ENCODE peak calls at places on chromosomes 16 and 17, in seven cellular contexts. U is activated CD4-positive, alpha-beta T cell treated with anti-CD3 and anti-CD28 coated beads, Interleukin-2, amount 50 U/mL, for 1 hour; A is A549; B is HT1080; P is GM23338; T is choroid plexus epithelial cell; N is EH. D is an unnamed sample.

GRCh38 chr16:2493608-2494007 is 18.7 kb downstream of the TBC1D24 start:
- DNase-seq in U (no peak), A (no peak), B (no peak), P (no peak), T (no peak), N (no peak), D (no peak)

GRCh38 chr16:70740919-70741778 is 55.3 kb upstream of the MTSS2 start:
- DNase-seq in U (no peak), A (no peak), B (peak; percentile 85), P (no peak), T (peak; percentile 57), N (peak; percentile 96), D (no peak)

GRCh38 chr17:9148908-9149536 is 127.7 kb downstream of the NTN1 start:
- DNase-seq in U (no peak), A (no peak), B (no peak), P (no peak), T (no peak), N (no peak), D (no peak)

GRCh38 chr17:48647103-48647963 is 21.2 kb upstream of the HOXB9 start:
- DNase-seq in U (no peak), A (peak; percentile 71), B (peak; percentile 35), P (peak; percentile 80), T (peak; percentile 6), N (no peak), D (no peak)

GRCh38 chr16:65154321-65154720 is 32.5 kb upstream of the CDH11 start:
- DNase-seq in U (no peak), A (no peak), B (no peak), P (peak; percentile 76), T (no peak), N (peak; percentile 30), D (no peak)

GRCh38 chr16:3999890-4000325 is 116.3 kb downstream of the ADCY9 start:
- DNase-seq in U (no peak), A (no peak), B (no peak), P (no peak), T (peak; percentile 39), N (peak; percentile 7), D (no peak)

GRCh38 chr17:21294321-21295035 is 10.0 kb downstream of the MAP2K3 start:
- DNase-seq in U (no peak), A (no peak), B (no peak), P (no peak), T (no peak), N (no peak), D (no peak)

GRCh38 chr16:66446737-66447136 is 19.6 kb downstream of the BEAN1 start:
- DNase-seq in U (no peak), A (no peak), B (no peak), P (no peak), T (no peak), N (no peak), D (no peak)

GRCh38 chr17:57927048-57927723 is 28.0 kb downstream of the CUEDC1 start:
- DNase-seq in U (no peak), A (no peak), B (peak; percentile 74), P (peak; percentile 60), T (peak; percentile 64), N (peak; percentile 88), D (no peak)

GRCh38 chr17:5819396-5819795 is 235.1 kb upstream of the NLRP1 start:
- DNase-seq in U (no peak), A (no peak), B (no peak), P (no peak), T (no peak), N (peak; percentile 22), D (no peak)

GRCh38 chr16:28110479-28110878 is 47.0 kb upstream of the GSG1L start:
- DNase-seq in U (no peak), A (no peak), B (no peak), P (no peak), T (no peak), N (no peak), D (no peak)

GRCh38 chr17:50332196-50332595 is 13.7 kb upstream of the XYLT2 start:
- DNase-seq in U (no peak), A (no peak), B (no peak), P (no peak), T (no peak), N (no peak), D (no peak)

GRCh38 chr16:77336637-77337036 is 98.2 kb downstream of the ADAMTS18 start:
- DNase-seq in U (no peak), A (no peak), B (no peak), P (peak; percentile 46), T (peak; percentile 10), N (no peak), D (no peak)

GRCh38 chr17:560379-560935 is 154.2 kb downstream of the VPS53 start:
- DNase-seq in U (no peak), A (no peak), B (peak; percentile 59), P (no peak), T (no peak), N (peak; percentile 79), D (no peak)

GRCh38 chr17:65698381-65699061 is 137.1 kb upstream of the AXIN2 start:
- DNase-seq in U (no peak), A (no peak), B (peak; percentile 38), P (peak; percentile 47), T (peak; percentile 89), N (peak; percentile 67), D (no peak)

GRCh38 chr17:15273141-15273793 is 8.1 kb upstream of the PMP22 start:
- DNase-seq in U (no peak), A (peak; percentile 73), B (peak; percentile 71), P (no peak), T (peak; percentile 98), N (peak; percentile 99), D (no peak)

GRCh38 chr17:47621293-47622178 is 28.2 kb upstream of the KPNB1 start:
- DNase-seq in U (no peak), A (peak; percentile 91), B (peak; percentile 91), P (peak; percentile 60), T (peak; percentile 97), N (peak; percentile 95), D (no peak)

GRCh38 chr17:15973834-15974233 is 25.7 kb downstream of the ZSWIM7 start:
- DNase-seq in U (no peak), A (no peak), B (no peak), P (no peak), T (no peak), N (no peak), D (no peak)

GRCh38 chr16:51540259-51540658 is 389.2 kb upstream of the SALL1 start:
- DNase-seq in U (no peak), A (no peak), B (peak; percentile 74), P (no peak), T (no peak), N (peak; percentile 58), D (no peak)

GRCh38 chr16:77944631-77945030 is 77.7 kb upstream of the CLEC3A start:
- DNase-seq in U (no peak), A (no peak), B (no peak), P (no peak), T (no peak), N (no peak), D (no peak)

GRCh38 chr16:88351521-88352101 is 31.1 kb upstream of the ZNF469 start:
- DNase-seq in U (no peak), A (no peak), B (no peak), P (no peak), T (no peak), N (no peak), D (no peak)

GRCh38 chr16:67361038-67361437 is 32.3 kb downstream of the TPPP3 start:
- DNase-seq in U (no peak), A (no peak), B (no peak), P (no peak), T (no peak), N (no peak), D (no peak)

GRCh38 chr16:89565506-89566372 is 5.3 kb downstream of the RPL13 start:
- DNase-seq in U (peak; percentile 39), A (peak; percentile 50), B (peak; percentile 75), P (peak; percentile 85), T (peak; percentile 53), N (peak; percentile 55), D (peak; percentile 39)

GRCh38 chr16:16133943-16134604 is 89.2 kb downstream of the ABCC6 start:
- DNase-seq in U (no peak), A (no peak), B (no peak), P (no peak), T (no peak), N (no peak), D (no peak)

D was measured in progenitor cell of endocrine pancreas.